ENCODE peak calls at places on chromosomes 13 and 19, in four cellular contexts. One of them, this sample, is unnamed.

GRCh38 chr13:27487776-27488175 is 37.4 kb upstream of the MTIF3 start:
- DNase-seq in GM12878: no peak
- DNase-seq in K562: no peak
- DNase-seq in GM12891: no peak
- DNase-seq in this sample: no peak

GRCh38 chr13:39602614-39603366 is at the start of gene LHFPL6:
- DNase-seq in GM12878: no peak
- DNase-seq in K562: peak; percentile 7
- DNase-seq in GM12891: peak; percentile 70
- DNase-seq in this sample: peak; percentile 48

GRCh38 chr13:94825507-94825906 is 113.2 kb upstream of the SOX21 start:
- DNase-seq in K562: no peak
- DNase-seq in GM12878: no peak
- DNase-seq in GM12891: no peak
- DNase-seq in this sample: no peak

GRCh38 chr13:84050551-84050950 is 168.3 kb upstream of the SLITRK1 start:
- DNase-seq in K562: no peak
- DNase-seq in GM12878: no peak
- DNase-seq in GM12891: no peak
- DNase-seq in this sample: no peak

GRCh38 chr19:56829586-56829985 is 10.9 kb downstream of the PEG3 start:
- DNase-seq in GM12891: no peak
- DNase-seq in GM12878: no peak
- DNase-seq in K562: no peak
- DNase-seq in this sample: no peak

GRCh38 chr19:536881-537404 is 5.4 kb downstream of the CDC34 start:
- DNase-seq in K562: no peak
- DNase-seq in GM12878: no peak
- DNase-seq in GM12891: no peak
- DNase-seq in this sample: no peak

GRCh38 chr19:58212336-58213074 is 16.2 kb upstream of the ZNF544 start:
- DNase-seq in GM12878: no peak
- DNase-seq in K562: no peak
- DNase-seq in GM12891: no peak
- DNase-seq in this sample: no peak

GRCh38 chr19:58097783-58098681 is at the start of gene ZSCAN18:
- DNase-seq in GM12878: peak; percentile 24
- DNase-seq in GM12891: peak; percentile 92
- DNase-seq in K562: peak; percentile 82
- DNase-seq in this sample: peak; percentile 79

GRCh38 chr13:30520571-30520970 is 54.8 kb upstream of the HMGB1 start:
- DNase-seq in GM12891: no peak
- DNase-seq in K562: no peak
- DNase-seq in GM12878: no peak
- DNase-seq in this sample: no peak

GRCh38 chr13:77113496-77113895 is 86.5 kb upstream of the FBXL3 start:
- DNase-seq in GM12878: no peak
- DNase-seq in K562: no peak
- DNase-seq in GM12891: no peak
- DNase-seq in this sample: no peak

GRCh38 chr19:15105044-15105443 is 2.2 kb upstream of the SYDE1 start:
- DNase-seq in K562: no peak
- DNase-seq in GM12891: no peak
- DNase-seq in GM12878: no peak
- DNase-seq in this sample: no peak

GRCh38 chr19:15109768-15110417 is 2.7 kb downstream of the SYDE1 start:
- DNase-seq in GM12878: no peak
- DNase-seq in GM12891: no peak
- DNase-seq in K562: no peak
- DNase-seq in this sample: no peak

GRCh38 chr19:15108145-15108844 is 1.1 kb downstream of the SYDE1 start:
- DNase-seq in GM12891: no peak
- DNase-seq in GM12878: no peak
- DNase-seq in K562: no peak
- DNase-seq in this sample: no peak

GRCh38 chr19:15108845-15109767 is 1.9 kb downstream of the SYDE1 start:
- DNase-seq in GM12891: no peak
- DNase-seq in GM12878: no peak
- DNase-seq in K562: no peak
- DNase-seq in this sample: no peak

GRCh38 chr19:15107056-15108010 is at the start of gene SYDE1:
- DNase-seq in GM12891: no peak
- DNase-seq in K562: peak; percentile 8
- DNase-seq in GM12878: no peak
- DNase-seq in this sample: no peak
- TF ChIP-seq SPI1 in GM12891: no peak
- TF ChIP-seq SPI1 in K562: no peak
- TF ChIP-seq SPI1 in GM12878: no peak
- TF ChIP-seq SPI1 in this sample: no peak

GRCh38 chr19:48637948-48638830 is 1.0 kb upstream of the DBP start:
- DNase-seq in GM12878: no peak
- DNase-seq in GM12891: peak; percentile 69
- DNase-seq in K562: peak; percentile 77
- DNase-seq in this sample: peak; percentile 99
- TF ChIP-seq SPI1 in GM12878: no peak
- TF ChIP-seq SPI1 in GM12891: no peak
- TF ChIP-seq SPI1 in K562: no peak
- TF ChIP-seq SPI1 in this sample: peak; percentile 48

DNA sequence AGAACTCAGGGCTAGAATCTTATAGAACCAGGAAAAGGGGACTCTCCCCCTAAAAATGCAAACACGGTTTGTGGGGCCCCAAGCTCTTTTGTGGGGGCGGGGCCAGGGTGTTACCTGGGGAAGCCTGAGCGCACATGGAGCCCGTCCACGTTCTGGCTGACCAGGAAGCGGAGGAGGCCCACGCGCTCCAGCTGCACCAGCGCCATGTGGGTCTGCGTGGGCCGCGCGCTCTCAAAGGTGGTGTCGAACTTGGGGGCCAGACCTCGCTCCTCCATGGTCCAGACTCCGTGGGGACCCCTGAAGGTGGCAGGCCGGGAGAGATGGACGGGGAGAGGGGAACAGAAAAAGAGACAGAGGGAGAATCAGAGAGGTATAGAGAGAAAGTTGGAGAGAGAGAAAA is 3.4 kb downstream of the SIRT6 start:
- DNase-seq in K562: no peak
- DNase-seq in GM12878: no peak
- DNase-seq in GM12891: no peak
- DNase-seq in this sample: no peak
- TF ChIP-seq SPI1 in K562: no peak
- TF ChIP-seq SPI1 in GM12878: no peak
- TF ChIP-seq SPI1 in GM12891: no peak
- TF ChIP-seq SPI1 in this sample: no peak

GRCh38 chr13:75776550-75776949 is 140.4 kb downstream of the LMO7 start:
- DNase-seq in K562: no peak
- DNase-seq in GM12878: no peak
- DNase-seq in GM12891: no peak
- DNase-seq in this sample: no peak
- TF ChIP-seq SPI1 in K562: no peak
- TF ChIP-seq SPI1 in GM12878: no peak
- TF ChIP-seq SPI1 in GM12891: no peak
- TF ChIP-seq SPI1 in this sample: no peak

GRCh38 chr19:47111682-47112165 is 1.9 kb downstream of the ZC3H4 start:
- DNase-seq in GM12878: no peak
- DNase-seq in K562: no peak
- DNase-seq in GM12891: no peak
- DNase-seq in this sample: no peak

GRCh38 chr19:47110521-47111080 is 3.0 kb downstream of the ZC3H4 start:
- DNase-seq in GM12878: no peak
- DNase-seq in GM12891: no peak
- DNase-seq in K562: peak; percentile 14
- DNase-seq in this sample: peak; percentile 21

GRCh38 chr19:47109541-47110375 is 3.8 kb downstream of the ZC3H4 start:
- DNase-seq in GM12878: no peak
- DNase-seq in K562: peak; percentile 19
- DNase-seq in GM12891: no peak
- DNase-seq in this sample: peak; percentile 85

GRCh38 chr19:47112166-47112663 is 1.4 kb downstream of the ZC3H4 start:
- DNase-seq in K562: peak; percentile 84
- DNase-seq in GM12891: peak; percentile 46
- DNase-seq in GM12878: no peak
- DNase-seq in this sample: peak; percentile 93

GRCh38 chr19:47111081-47111589 is 2.4 kb downstream of the ZC3H4 start:
- DNase-seq in K562: peak; percentile 51
- DNase-seq in GM12878: no peak
- DNase-seq in GM12891: no peak
- DNase-seq in this sample: peak; percentile 61
- TF ChIP-seq SPI1 in K562: peak; percentile 73
- TF ChIP-seq SPI1 in GM12878: peak; percentile 62
- TF ChIP-seq SPI1 in GM12891: peak; percentile 58
- TF ChIP-seq SPI1 in this sample: peak; percentile 67

DNA sequence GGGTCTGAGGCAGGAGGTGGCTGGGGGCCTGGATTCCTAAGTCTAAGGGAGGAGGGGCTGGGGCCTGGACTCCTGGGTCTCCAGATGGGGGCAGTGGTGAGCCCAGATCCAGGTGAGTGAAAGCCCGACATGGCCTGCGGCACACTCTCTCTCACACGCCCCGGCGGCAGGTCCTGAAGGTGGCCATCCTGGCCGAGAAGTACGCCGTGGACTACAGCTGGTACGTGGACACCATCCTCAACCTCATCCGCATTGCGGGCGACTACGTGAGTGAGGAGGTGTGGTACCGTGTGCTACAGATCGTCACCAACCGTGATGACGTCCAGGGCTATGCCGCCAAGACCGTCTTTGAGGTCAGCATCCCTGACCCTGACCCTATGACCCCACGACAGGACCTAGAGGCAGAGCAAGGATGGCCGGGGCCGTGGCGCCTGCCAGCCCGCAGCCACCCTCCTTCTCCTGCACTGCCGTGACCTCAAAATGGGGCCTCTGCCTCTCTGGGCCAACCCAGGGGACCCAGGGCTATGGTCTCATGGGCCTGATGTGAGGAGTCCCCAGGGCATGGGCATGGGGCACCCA is 13.2 kb downstream of the FUZ start:
- DNase-seq in GM12878: no peak
- DNase-seq in K562: no peak
- DNase-seq in GM12891: no peak
- DNase-seq in this sample: no peak
- TF ChIP-seq SPI1 in GM12878: no peak
- TF ChIP-seq SPI1 in K562: no peak
- TF ChIP-seq SPI1 in GM12891: no peak
- TF ChIP-seq SPI1 in this sample: no peak

DNA sequence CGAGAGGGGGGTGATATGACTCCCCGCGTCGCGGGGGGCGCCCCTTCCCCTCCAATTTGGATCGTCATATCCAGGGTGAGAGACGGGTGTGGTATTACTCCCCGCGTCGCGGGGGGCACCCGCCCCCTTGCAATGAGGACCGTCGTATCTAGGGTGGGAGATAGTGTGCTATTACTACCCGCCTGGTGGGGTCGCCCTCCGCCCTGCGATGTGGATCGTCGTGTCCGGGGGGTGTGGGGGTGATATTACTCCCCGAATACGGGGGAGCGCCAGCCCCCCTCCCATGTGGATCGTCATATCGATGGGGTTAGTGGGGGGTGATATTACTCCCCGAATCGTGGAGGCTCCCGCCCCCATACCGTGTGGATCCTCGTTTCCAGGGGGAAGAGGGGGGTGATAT is 29.2 kb upstream of the RGCC start:
- DNase-seq in GM12891: no peak
- DNase-seq in K562: no peak
- DNase-seq in GM12878: no peak
- DNase-seq in this sample: no peak
- TF ChIP-seq SPI1 in GM12891: no peak
- TF ChIP-seq SPI1 in K562: no peak
- TF ChIP-seq SPI1 in GM12878: no peak
- TF ChIP-seq SPI1 in this sample: no peak

GRCh38 chr19:54444737-54445136 is 4.3 kb upstream of the LENG8 start:
- DNase-seq in GM12891: no peak
- DNase-seq in GM12878: no peak
- DNase-seq in K562: no peak
- DNase-seq in this sample: no peak
- TF ChIP-seq SPI1 in GM12891: no peak
- TF ChIP-seq SPI1 in GM12878: no peak
- TF ChIP-seq SPI1 in K562: no peak
- TF ChIP-seq SPI1 in this sample: no peak